ENCODE peak calls at places on chromosome X, in four cellular contexts. G is mesothelial cell of epicardium, Z is mammary epithelial cell, L is thoracic aorta. C is an unnamed sample.

GRCh38 chrX:40446927-40447326 is 133.8 kb upstream of the ATP6AP2 start:
- DNase-seq in Z (no peak), G (no peak), L (no peak), C (no peak)

GRCh38 chrX:18994713-18995112 is 10.8 kb upstream of the PHKA2 start:
- DNase-seq in L (no peak), G (no peak), Z (peak), C (no peak)

GRCh38 chrX:40207626-40208025 is 109.9 kb upstream of the BCOR start:
- DNase-seq in G (no peak), L (peak), Z (peak), C (no peak)

GRCh38 chrX:65668362-65669310 is 1.2 kb downstream of the MSN start:
- DNase-seq in G (no peak), L (peak), Z (peak), C (no peak)

GRCh38 chrX:15465896-15466651 is 27.1 kb downstream of the PIR start:
- DNase-seq in L (no peak), G (no peak), Z (no peak), C (no peak)

GRCh38 chrX:24515447-24515846 is 50.4 kb downstream of the PDK3 start:
- DNase-seq in G (no peak), L (no peak), Z (no peak), C (no peak)

GRCh38 chrX:11837437-11837836 is 79.4 kb downstream of the MSL3 start:
- DNase-seq in G (no peak), L (no peak), Z (no peak), C (no peak)

GRCh38 chrX:2629316-2630168 is 61.6 kb upstream of the CD99 start:
- DNase-seq in Z (no peak), L (no peak), G (no peak), C (no peak)

GRCh38 chrX:45621356-45622041 is 420.8 kb upstream of the DIPK2B start:
- DNase-seq in G (no peak), L (no peak), Z (peak), C (no peak)

GRCh38 chrX:30196322-30196721 is 19.0 kb upstream of the MAGEB2 start:
- DNase-seq in G (no peak), L (no peak), Z (peak), C (no peak)

GRCh38 chrX:9464435-9465371 is at the start of gene TBL1X:
- DNase-seq in G (peak), Z (no peak), L (no peak), C (peak)

GRCh38 chrX:82556588-82556987 is 951.5 kb upstream of the POU3F4 start:
- DNase-seq in Z (no peak), L (no peak), G (no peak), C (no peak)

GRCh38 chrX:107298276-107298675 is 91.9 kb downstream of the DNAAF6 start:
- DNase-seq in G (no peak), Z (no peak), L (no peak), C (no peak)

GRCh38 chrX:121160987-121161386 is 113.6 kb downstream of the GLUD2 start:
- DNase-seq in G (no peak), L (no peak), Z (no peak), C (no peak)

GRCh38 chrX:108468486-108468885 is 28.8 kb downstream of the COL4A5 start:
- DNase-seq in G (no peak), Z (no peak), L (no peak), C (no peak)

GRCh38 chrX:41895826-41896225 is 27.5 kb downstream of the CASK start:
- DNase-seq in G (no peak), Z (no peak), L (no peak), C (no peak)

GRCh38 chrX:33205321-33205720 is 6.0 kb downstream of the DMD start:
- DNase-seq in L (no peak), G (no peak), Z (no peak), C (no peak)

GRCh38 chrX:1316527-1316926 is 20.1 kb upstream of the IL3RA start:
- DNase-seq in Z (no peak), L (no peak), G (no peak), C (no peak)

GRCh38 chrX:13689519-13690211 is 737 bp downstream of the RAB9A start:
- DNase-seq in Z (peak), G (no peak), L (no peak), C (no peak)

GRCh38 chrX:71846429-71846828 is 64.2 kb upstream of the NHSL2 start:
- DNase-seq in L (no peak), Z (peak), G (no peak), C (no peak)

GRCh38 chrX:102067966-102068723 is 57.3 kb upstream of the TCEAL2 start:
- DNase-seq in G (no peak), L (no peak), Z (peak), C (no peak)

GRCh38 chrX:87687703-87688102 is 170.1 kb downstream of the KLHL4 start:
- DNase-seq in L (no peak), Z (no peak), G (no peak), C (no peak)

GRCh38 chrX:38929966-38930421 is 128.7 kb downstream of the MID1IP1 start:
- DNase-seq in Z (peak), L (peak), G (no peak), C (no peak)

GRCh38 chrX:154494715-154495114 is 4.3 kb upstream of the SLC10A3 start:
- DNase-seq in G (no peak), L (no peak), Z (no peak), C (no peak)

GRCh38 chrX:20500171-20500865 is 233.6 kb upstream of the RPS6KA3 start:
- DNase-seq in Z (no peak), G (no peak), L (no peak), C (no peak)

GRCh38 chrX:23953908-23954269 is 46.1 kb downstream of the CXorf58 start:
- DNase-seq in Z (no peak), G (no peak), L (no peak), C (peak)

GRCh38 chrX:119672252-119672825 is 20.6 kb downstream of the SEPTIN6 start:
- DNase-seq in G (no peak), Z (no peak), L (no peak), C (no peak)

GRCh38 chrX:69503228-69503834 is 795 bp upstream of the NALF2 start:
- DNase-seq in L (no peak), G (no peak), Z (no peak), C (no peak)

GRCh38 chrX:150239946-150240642 is 123.0 kb upstream of the MAMLD1 start:
- DNase-seq in Z (no peak), G (no peak), L (no peak), C (no peak)

GRCh38 chrX:11886745-11887144 is 128.7 kb downstream of the MSL3 start:
- DNase-seq in G (no peak), Z (peak), L (no peak), C (no peak)

GRCh38 chrX:153381684-153382532 is 19.2 kb downstream of the PNMA6E start:
- DNase-seq in G (no peak), L (no peak), Z (peak), C (no peak)

GRCh38 chrX:46912673-46913491 is 661 bp downstream of the JADE3 start:
- DNase-seq in L (no peak), G (peak), Z (peak), C (peak)

GRCh38 chrX:152725409-152725808 is 8.1 kb downstream of the CSAG1 start:
- DNase-seq in L (no peak), Z (no peak), G (no peak), C (no peak)

GRCh38 chrX:155048997-155049619 is 21.8 kb downstream of the CMC4 start:
- DNase-seq in Z (peak), G (no peak), L (no peak), C (no peak)

GRCh38 chrX:126658447-126658846 is 105.8 kb upstream of the DCAF12L1 start:
- DNase-seq in Z (peak), G (no peak), L (no peak), C (no peak)

GRCh38 chrX:97843200-97843811 is 959.6 kb downstream of the RPA4 start:
- DNase-seq in Z (no peak), G (no peak), L (no peak), C (no peak)

GRCh38 chrX:11367609-11368430 is 74.6 kb downstream of the AMELX start:
- DNase-seq in G (no peak), L (no peak), Z (no peak), C (no peak)

DNA sequence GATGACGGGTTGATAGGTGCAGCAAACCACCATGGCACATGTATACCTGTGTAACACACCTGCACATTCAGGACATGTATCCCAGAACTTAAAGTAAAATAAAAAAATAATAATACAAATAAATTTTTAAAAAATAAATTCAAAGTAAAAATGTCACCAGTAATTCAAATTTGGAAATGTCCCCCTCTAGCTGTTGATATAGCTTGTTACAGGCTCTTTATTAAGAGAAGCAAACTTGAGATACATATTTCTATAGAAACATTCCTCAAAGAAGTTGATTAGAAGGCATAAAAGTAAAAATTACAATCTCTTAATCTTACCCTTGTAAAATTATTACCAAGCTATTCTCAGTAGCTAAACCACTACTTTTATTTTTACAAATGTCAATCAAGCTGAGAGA is 1397.0 kb downstream of the FAM133A start:
- DNase-seq in L (no peak), G (no peak), Z (no peak), C (no peak)
- TF ChIP-seq CTCF in L (no peak), G (peak), Z (peak), C (peak)

DNA sequence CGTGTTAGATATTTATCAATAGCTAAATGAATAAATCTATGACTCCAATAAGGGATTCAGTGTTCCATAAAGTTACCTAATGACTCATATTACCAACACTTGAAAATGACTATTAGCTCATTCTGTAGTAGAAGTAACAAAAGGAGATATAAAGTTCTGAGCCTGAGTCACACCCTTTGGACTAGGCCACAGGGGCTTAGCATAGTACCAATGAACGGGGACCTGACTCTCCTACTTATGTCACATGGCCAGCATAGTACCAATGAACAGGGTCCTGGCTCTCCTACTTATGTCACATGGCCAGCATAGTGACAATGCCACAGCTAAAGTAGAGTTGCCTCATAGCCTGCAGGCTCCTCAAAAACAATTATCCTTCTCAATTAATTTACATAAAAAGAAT is 43.7 kb downstream of the MAGEB16 start:
- DNase-seq in L (no peak), G (no peak), Z (no peak), C (no peak)
- TF ChIP-seq CTCF in L (no peak), G (no peak), Z (no peak), C (no peak)

GRCh38 chrX:103630171-103630511 is 1.4 kb downstream of the TCEAL1 start:
- DNase-seq in Z (no peak), G (no peak), L (no peak), C (no peak)
- TF ChIP-seq CTCF in Z (no peak), G (no peak), L (no peak), C (peak)

GRCh38 chrX:49106930-49107329 is 16.6 kb downstream of the GPKOW start:
- DNase-seq in Z (no peak), L (no peak), G (no peak), C (no peak)
- TF ChIP-seq CTCF in Z (peak), L (peak), G (peak), C (peak)

GRCh38 chrX:17564689-17565409 is 172.4 kb upstream of the SCML1 start:
- DNase-seq in G (no peak), Z (peak), L (no peak), C (no peak)

GRCh38 chrX:17563515-17563914 is 173.8 kb upstream of the SCML1 start:
- DNase-seq in G (no peak), Z (peak), L (no peak), C (no peak)

GRCh38 chrX:17563076-17563475 is 174.2 kb upstream of the SCML1 start:
- DNase-seq in G (no peak), Z (no peak), L (no peak), C (no peak)

GRCh38 chrX:17560385-17560784 is 176.9 kb upstream of the SCML1 start:
- DNase-seq in Z (peak), L (no peak), G (no peak), C (no peak)

DNA sequence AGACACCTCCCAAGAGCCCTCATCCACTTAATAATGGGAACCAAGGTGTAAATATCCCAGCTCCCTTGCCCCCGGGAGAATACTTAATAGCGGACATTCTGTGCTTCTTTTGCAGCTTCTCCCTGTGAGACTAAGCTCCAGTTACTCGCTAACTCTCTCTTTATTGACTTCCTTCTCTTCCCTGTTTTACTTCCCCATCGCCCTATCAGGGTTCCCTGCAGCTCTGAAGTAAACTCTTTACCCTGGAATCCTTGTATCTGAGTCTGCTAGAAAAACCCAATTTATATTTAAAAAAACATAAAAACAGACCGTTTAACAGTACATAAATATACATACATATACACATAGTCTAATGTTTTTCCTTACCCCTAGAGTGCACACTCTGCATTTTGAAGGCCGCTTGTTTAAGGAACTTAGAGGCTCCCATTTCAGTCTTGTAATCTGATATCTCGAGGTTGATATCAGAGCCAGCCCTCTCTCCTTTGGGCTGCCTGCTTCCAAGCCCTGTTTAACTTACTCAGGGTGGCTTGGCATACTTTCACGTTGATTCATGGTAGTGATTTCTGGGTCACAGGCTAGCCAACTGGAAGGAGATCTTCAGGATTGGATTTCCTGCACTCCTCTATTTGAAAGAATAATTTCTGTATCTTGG is 177.4 kb upstream of the SCML1 start:
- DNase-seq in Z (peak), L (no peak), G (no peak), C (no peak)
- TF ChIP-seq CTCF in Z (no peak), L (no peak), G (no peak), C (no peak)

C was measured in type B pancreatic cell.